ENCODE peak calls at places on chromosome 14, in ten cellular contexts. X is H9; Q is activated T-helper 1 cell treated with anti-CD3 and anti-CD28 coated beads, Interleukin-2, amount 50 U/mL, for 16 hours; D is stimulated activated CD8-positive, alpha-beta memory T cell treated with anti-CD3 and anti-CD28 coated beads, Interleukin-4, amount 100 ng/mL, for 48 hours; I is activated CD4-positive, CD25-positive, alpha-beta regulatory T cell; T is fibroblast of the conjunctiva; R is ACHN; L is NCI-H1436; H is cardiac muscle cell; G is mesothelial cell of epicardium. V is an unnamed sample.

GRCh38 chr14:99038401-99038800 is 233.6 kb downstream of the BCL11B start:
- DNase-seq in X (no peak), Q (no peak), D (no peak), I (no peak), T (no peak), R (no peak), L (no peak), H (peak), G (no peak), V (no peak)

GRCh38 chr14:100524933-100525243 is 62.3 kb downstream of the BEGAIN start:
- DNase-seq in X (peak), Q (peak), D (no peak), I (no peak), T (no peak), R (peak), L (no peak), H (no peak), G (peak), V (peak)

GRCh38 chr14:50055461-50056228 is 60.7 kb downstream of the VCPKMT start:
- DNase-seq in X (no peak), Q (no peak), D (peak), I (no peak), T (no peak), R (no peak), L (no peak), H (no peak), G (no peak), V (no peak)

GRCh38 chr14:83548061-83548839 is 1981.7 kb upstream of the FLRT2 start:
- DNase-seq in X (no peak), Q (no peak), D (no peak), I (no peak), T (peak), R (no peak), L (no peak), H (peak), G (no peak), V (no peak)

GRCh38 chr14:87044807-87045206 is 948.2 kb downstream of the GALC start:
- DNase-seq in X (no peak), Q (no peak), D (no peak), I (no peak), T (no peak), R (no peak), L (no peak), H (no peak), G (no peak), V (no peak)

GRCh38 chr14:102695172-102695569 is 82.1 kb upstream of the TRAF3 start:
- DNase-seq in X (no peak), Q (no peak), D (no peak), I (no peak), T (no peak), R (no peak), L (no peak), H (no peak), G (no peak), V (no peak)

GRCh38 chr14:88233915-88234314 is 89.2 kb downstream of the KCNK10 start:
- DNase-seq in X (peak), Q (no peak), D (no peak), I (no peak), T (no peak), R (peak), L (no peak), H (peak), G (no peak), V (no peak)

GRCh38 chr14:90757452-90757851 is 58.8 kb downstream of the TTC7B start:
- DNase-seq in X (no peak), Q (no peak), D (no peak), I (no peak), T (no peak), R (no peak), L (no peak), H (no peak), G (no peak), V (no peak)

GRCh38 chr14:95551435-95551834 is 16.6 kb downstream of the GLRX5 start:
- DNase-seq in X (no peak), Q (no peak), D (no peak), I (no peak), T (no peak), R (no peak), L (no peak), H (no peak), G (no peak), V (no peak)

GRCh38 chr14:37745657-37746056 is 150.2 kb downstream of the TTC6 start:
- DNase-seq in X (no peak), Q (no peak), D (no peak), I (no peak), T (no peak), R (no peak), L (no peak), H (no peak), G (no peak), V (no peak)

GRCh38 chr14:65044596-65044959 is 57.7 kb downstream of the MAX start:
- DNase-seq in X (no peak), Q (no peak), D (no peak), I (no peak), T (no peak), R (no peak), L (no peak), H (peak), G (no peak), V (no peak)

GRCh38 chr14:20454645-20455354 is at the start of the genes APEX1 and OSGEP:
- DNase-seq in X (peak), Q (peak), D (peak), I (peak), T (peak), R (peak), L (peak), H (peak), G (peak), V (peak)

GRCh38 chr14:101135796-101136742 is 232.5 kb upstream of the RTL1 start:
- DNase-seq in X (no peak), Q (no peak), D (no peak), I (no peak), T (no peak), R (no peak), L (no peak), H (no peak), G (no peak), V (no peak)

GRCh38 chr14:55122441-55122986 is 6.5 kb upstream of the LGALS3 start:
- DNase-seq in X (no peak), Q (no peak), D (no peak), I (no peak), T (no peak), R (no peak), L (no peak), H (peak), G (peak), V (no peak)

GRCh38 chr14:71474291-71474690 is 457.9 kb upstream of the RGS6 start:
- DNase-seq in X (no peak), Q (no peak), D (no peak), I (no peak), T (no peak), R (no peak), L (peak), H (no peak), G (no peak), V (no peak)

GRCh38 chr14:89184952-89185351 is 232.1 kb downstream of the FOXN3 start:
- DNase-seq in X (no peak), Q (no peak), D (no peak), I (no peak), T (no peak), R (no peak), L (no peak), H (no peak), G (no peak), V (no peak)

GRCh38 chr14:59427653-59428578 is 37.3 kb downstream of the GPR135 start:
- DNase-seq in X (no peak), Q (no peak), D (no peak), I (no peak), T (peak), R (no peak), L (no peak), H (peak), G (no peak), V (no peak)

GRCh38 chr14:95515080-95515489 is 1.4 kb downstream of the SYNE3 start:
- DNase-seq in X (peak), Q (no peak), D (peak), I (no peak), T (no peak), R (no peak), L (no peak), H (peak), G (peak), V (peak)

GRCh38 chr14:101732128-101732527 is 29.4 kb upstream of the PPP2R5C start:
- DNase-seq in X (no peak), Q (no peak), D (no peak), I (no peak), T (no peak), R (no peak), L (no peak), H (peak), G (no peak), V (no peak)

GRCh38 chr14:96847451-96847850 is 50.3 kb downstream of the VRK1 start:
- DNase-seq in X (no peak), Q (no peak), D (no peak), I (no peak), T (no peak), R (no peak), L (no peak), H (no peak), G (no peak), V (no peak)

GRCh38 chr14:77883479-77884238 is 83.8 kb downstream of the ADCK1 start:
- DNase-seq in X (no peak), Q (no peak), D (no peak), I (no peak), T (no peak), R (no peak), L (peak), H (no peak), G (no peak), V (peak)

GRCh38 chr14:21107360-21107781 is 6.5 kb downstream of the TMEM253 start:
- DNase-seq in X (no peak), Q (no peak), D (no peak), I (no peak), T (no peak), R (peak), L (no peak), H (peak), G (no peak), V (no peak)

GRCh38 chr14:101781240-101782061 is 19.9 kb downstream of the PPP2R5C start:
- DNase-seq in X (no peak), Q (no peak), D (peak), I (no peak), T (no peak), R (peak), L (no peak), H (peak), G (no peak), V (no peak)

GRCh38 chr14:100012928-100013327 is 52.3 kb upstream of the EVL start:
- DNase-seq in X (no peak), Q (no peak), D (no peak), I (no peak), T (no peak), R (no peak), L (no peak), H (no peak), G (no peak), V (no peak)

GRCh38 chr14:103552811-103553210 is 9.6 kb downstream of the BAG5 start:
- DNase-seq in X (no peak), Q (no peak), D (no peak), I (no peak), T (no peak), R (no peak), L (no peak), H (no peak), G (no peak), V (no peak)

GRCh38 chr14:58078068-58078467 is 73.9 kb downstream of the ARMH4 start:
- DNase-seq in X (no peak), Q (no peak), D (no peak), I (no peak), T (no peak), R (peak), L (no peak), H (peak), G (no peak), V (no peak)

GRCh38 chr14:92105845-92106094 is 612 bp downstream of the ATXN3 start:
- DNase-seq in X (no peak), Q (no peak), D (peak), I (no peak), T (peak), R (no peak), L (no peak), H (no peak), G (peak), V (peak)

GRCh38 chr14:53011053-53011462 is 60.2 kb upstream of the FERMT2 start:
- DNase-seq in X (peak), Q (no peak), D (no peak), I (no peak), T (peak), R (peak), L (no peak), H (peak), G (no peak), V (no peak)

GRCh38 chr14:51862171-51862838 is 1.9 kb downstream of the GNG2 start:
- DNase-seq in X (no peak), Q (no peak), D (no peak), I (no peak), T (no peak), R (no peak), L (no peak), H (peak), G (no peak), V (peak)

V was measured in NCI-H2081.